ENCODE peak calls at places on chromosome X, in seven cellular contexts. C is fibroblast of lung; O is colonic mucosa; X is A549; W is naive thymus-derived CD4-positive, alpha-beta T cell; D is adrenal gland; I is IMR-90. M is an unnamed sample. For H3K4me1, the result is how much of the 10 kb centered on the place peaks cover.

GRCh38 chrX:131041652-131042051 is 16.5 kb upstream of the ARHGAP36 start:
- DNase-seq in C (no peak), O (no peak), X (no peak), W (no peak), D (no peak), I (no peak), M (no peak)

GRCh38 chrX:51395807-51396728 is 63.4 kb downstream of the NUDT10 start:
- DNase-seq in C (peak), O (no peak), X (no peak), W (peak), D (peak), I (no peak), M (peak)

GRCh38 chrX:69222103-69223090 is 57.1 kb upstream of the PJA1 start:
- DNase-seq in C (peak), O (peak), X (peak), W (peak), D (peak), I (peak), M (peak)

GRCh38 chrX:134736351-134736750 is 78.1 kb upstream of the PLAC1 start:
- DNase-seq in C (no peak), O (no peak), X (no peak), W (no peak), D (no peak), I (no peak), M (no peak)

GRCh38 chrX:134186362-134187121 is 50.4 kb upstream of the CCDC160 start:
- DNase-seq in C (no peak), O (no peak), X (no peak), W (peak), D (no peak), I (no peak), M (no peak)

GRCh38 chrX:118677318-118677717 is 50.1 kb upstream of the IL13RA1 start:
- DNase-seq in C (no peak), O (no peak), X (no peak), W (no peak), D (no peak), I (no peak), M (no peak)

GRCh38 chrX:41164469-41164868 is 79.2 kb downstream of the USP9X start:
- DNase-seq in C (no peak), O (peak), X (no peak), W (no peak), D (no peak), I (no peak), M (peak)

GRCh38 chrX:6184900-6185515 is 43.7 kb downstream of the NLGN4X start:
- DNase-seq in C (no peak), O (no peak), X (no peak), W (no peak), D (no peak), I (no peak), M (no peak)

GRCh38 chrX:134658002-134658401 is 269 bp downstream of the PLAC1 start:
- DNase-seq in C (no peak), O (no peak), X (no peak), W (no peak), D (no peak), I (peak), M (no peak)

GRCh38 chrX:73262991-73263390 is 48.3 kb upstream of the NAP1L2 start:
- DNase-seq in C (no peak), O (no peak), X (peak), W (no peak), D (no peak), I (no peak), M (no peak)

GRCh38 chrX:11908371-11908770 is 150.3 kb downstream of the MSL3 start:
- DNase-seq in C (peak), O (no peak), X (peak), W (no peak), D (no peak), I (no peak), M (no peak)

GRCh38 chrX:115892787-115893671 is 277.5 kb upstream of the AGTR2 start:
- DNase-seq in C (peak), O (peak), X (no peak), W (peak), D (peak), I (peak), M (peak)

GRCh38 chrX:39309018-39309620 is 507.9 kb downstream of the MID1IP1 start:
- DNase-seq in C (peak), O (no peak), X (no peak), W (peak), D (no peak), I (no peak), M (no peak)

GRCh38 chrX:22159071-22159470 is 113.6 kb upstream of the CBLL2 start:
- DNase-seq in C (peak), O (no peak), X (no peak), W (no peak), D (no peak), I (peak), M (no peak)

GRCh38 chrX:57329008-57329407 is 42.5 kb downstream of the FAAH2 start:
- DNase-seq in C (no peak), O (no peak), X (peak), W (no peak), D (no peak), I (no peak), M (no peak)

GRCh38 chrX:84153538-84153937 is 34.5 kb downstream of the RPS6KA6 start:
- DNase-seq in C (no peak), O (no peak), X (no peak), W (no peak), D (no peak), I (peak), M (no peak)

GRCh38 chrX:37905436-37906147 is 58.2 kb upstream of the DYNLT3 start:
- DNase-seq in C (peak), O (no peak), X (peak), W (no peak), D (peak), I (peak), M (peak)

GRCh38 chrX:15903186-15903681 is 48.6 kb upstream of the AP1S2 start:
- DNase-seq in C (no peak), O (no peak), X (no peak), W (no peak), D (no peak), I (no peak), M (no peak)

GRCh38 chrX:55738969-55739368 is 21.4 kb downstream of the RRAGB start:
- DNase-seq in C (no peak), O (no peak), X (no peak), W (no peak), D (no peak), I (no peak), M (no peak)

GRCh38 chrX:16785247-16786138 is 773 bp upstream of the TXLNG start:
- DNase-seq in C (no peak), O (peak), X (no peak), W (no peak), D (peak), I (no peak), M (peak)

GRCh38 chrX:104310657-104311056 is 55.9 kb upstream of the ESX1 start:
- DNase-seq in C (no peak), O (no peak), X (no peak), W (no peak), D (no peak), I (no peak), M (no peak)

GRCh38 chrX:16320765-16321355 is 153.6 kb downstream of the MAGEB17 start:
- DNase-seq in C (peak), O (no peak), X (no peak), W (no peak), D (no peak), I (peak), M (no peak)

GRCh38 chrX:105471597-105471996 is 251.1 kb upstream of the TEX13A start:
- DNase-seq in C (no peak), O (no peak), X (no peak), W (no peak), D (no peak), I (no peak), M (no peak)

GRCh38 chrX:119501511-119502148 is 33.4 kb downstream of the SLC25A5 start:
- DNase-seq in C (no peak), O (peak), X (no peak), W (no peak), D (no peak), I (no peak), M (no peak)

GRCh38 chrX:17537652-17538301 is 162.8 kb downstream of the NHS start:
- DNase-seq in C (no peak), O (peak), X (no peak), W (no peak), D (no peak), I (no peak), M (no peak)

DNA sequence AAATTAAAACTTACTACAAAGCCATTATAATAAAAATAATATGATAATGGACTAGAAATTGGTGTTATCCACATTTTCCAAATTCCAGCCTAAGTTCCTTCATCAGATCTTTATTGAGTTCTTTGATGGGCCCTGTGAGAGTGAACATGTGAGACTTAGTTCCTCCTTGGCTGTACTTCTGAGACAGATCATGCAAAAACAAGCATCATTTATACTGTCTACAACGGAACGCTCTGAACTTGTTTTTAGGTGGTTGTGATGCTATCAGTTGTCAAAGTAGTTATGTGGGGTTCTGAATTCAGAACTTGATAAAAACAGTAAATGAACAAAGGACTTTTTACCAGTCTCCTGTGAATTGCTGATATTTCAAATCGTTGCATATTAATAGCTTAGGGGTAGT is 48.9 kb downstream of the JADE3 start:
- DNase-seq in C (no peak), O (no peak), X (no peak), W (no peak), D (no peak), I (no peak), M (no peak)
- H3K4me1 ChIP-seq in C (under half), O (under half), X (under half), W (under half), D (under half), I (under half), M (under half)

DNA sequence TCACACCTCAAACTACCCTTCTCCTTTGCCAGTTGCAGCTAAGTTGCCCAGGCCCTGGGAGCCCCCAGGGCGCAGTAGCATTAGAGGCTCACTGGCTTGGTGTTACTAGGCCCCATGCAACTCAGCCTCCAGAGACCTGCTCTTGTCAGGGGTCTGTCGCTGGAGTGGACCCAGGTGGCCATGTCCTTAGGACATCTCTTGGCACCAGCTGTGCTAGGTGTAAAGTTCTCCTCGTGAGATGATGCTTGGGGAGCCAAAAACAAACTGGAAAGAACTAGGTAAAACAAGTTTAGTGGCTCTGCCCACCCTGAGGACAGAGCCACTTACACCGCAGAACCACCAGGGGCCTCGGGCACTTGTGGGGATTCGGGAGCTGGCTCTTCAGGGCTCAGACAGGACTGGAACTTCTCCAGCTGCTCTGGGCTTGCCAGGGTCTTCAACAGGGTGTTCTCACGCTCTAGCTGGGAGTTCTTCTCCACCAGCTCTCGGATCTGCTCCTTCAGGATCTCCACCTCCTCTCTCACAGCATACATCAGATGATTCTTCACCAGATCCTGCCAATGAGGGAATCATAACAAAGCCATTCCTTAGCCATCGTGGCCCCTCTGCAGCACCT is 61.3 kb downstream of the TSC22D3 start:
- DNase-seq in C (peak), O (no peak), X (no peak), W (no peak), D (peak), I (no peak), M (no peak)
- H3K4me1 ChIP-seq in C (under half), O (under half), X (half or more), W (half or more), D (under half), I (under half), M (half or more)

DNA sequence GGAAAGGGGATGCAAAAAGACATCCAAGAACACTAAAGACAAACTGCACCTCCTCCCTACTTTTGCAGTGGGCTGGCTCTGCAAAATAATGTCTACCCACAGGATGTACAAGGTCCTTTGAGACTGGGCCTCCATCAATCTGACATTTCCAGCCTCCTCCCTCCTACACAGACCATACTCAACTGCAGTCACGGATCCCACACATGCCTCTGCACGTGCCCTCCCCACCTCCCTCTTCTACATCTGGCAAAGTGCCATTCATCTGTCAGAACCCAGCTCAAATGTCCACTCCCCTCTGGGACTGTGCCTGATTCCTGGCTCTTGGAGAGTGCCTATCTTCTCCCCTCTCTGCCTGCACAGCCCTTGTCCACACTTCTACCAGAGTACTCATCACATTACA is 50.3 kb downstream of the CHRDL1 start:
- DNase-seq in C (no peak), O (no peak), X (no peak), W (no peak), D (no peak), I (no peak), M (no peak)
- H3K4me1 ChIP-seq in C (under half), O (under half), X (under half), W (under half), D (under half), I (under half), M (under half)

DNA sequence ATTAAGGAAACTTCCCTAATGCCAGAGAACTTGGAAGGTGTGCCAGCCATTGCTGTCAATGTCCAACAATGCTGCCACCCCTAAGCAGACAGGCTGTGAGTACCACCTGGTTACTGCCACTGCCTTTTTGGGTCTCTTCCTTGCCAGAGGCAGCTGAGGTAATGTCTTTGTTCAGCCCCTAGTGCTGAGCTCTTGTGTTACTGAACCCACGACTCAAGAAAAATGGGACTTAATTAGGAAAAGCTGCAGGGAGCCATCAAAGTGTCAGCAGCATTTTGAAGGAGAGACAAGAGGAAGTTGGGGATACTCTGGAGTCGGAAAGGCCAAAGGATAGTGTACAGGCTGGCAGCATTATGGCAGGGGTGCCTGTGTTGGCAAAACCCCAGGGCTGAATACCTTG is 283.7 kb downstream of the AFF2 start:
- DNase-seq in C (no peak), O (no peak), X (no peak), W (no peak), D (no peak), I (no peak), M (no peak)
- H3K4me1 ChIP-seq in C (under half), O (under half), X (under half), W (under half), D (under half), I (under half), M (under half)

GRCh38 chrX:71105638-71106037 is 902 bp downstream of the CXorf65 start:
- DNase-seq in C (no peak), O (no peak), X (no peak), W (no peak), D (no peak), I (no peak), M (no peak)
- H3K4me1 ChIP-seq in C (under half), O (under half), X (under half), W (half or more), D (under half), I (under half), M (under half)

GRCh38 chrX:45070116-45071007 is 130.3 kb downstream of the DIPK2B start:
- DNase-seq in C (peak), O (peak), X (peak), W (peak), D (no peak), I (peak), M (no peak)

GRCh38 chrX:45063319-45064095 is 137.2 kb downstream of the DIPK2B start:
- DNase-seq in C (no peak), O (peak), X (no peak), W (no peak), D (no peak), I (peak), M (no peak)

DNA sequence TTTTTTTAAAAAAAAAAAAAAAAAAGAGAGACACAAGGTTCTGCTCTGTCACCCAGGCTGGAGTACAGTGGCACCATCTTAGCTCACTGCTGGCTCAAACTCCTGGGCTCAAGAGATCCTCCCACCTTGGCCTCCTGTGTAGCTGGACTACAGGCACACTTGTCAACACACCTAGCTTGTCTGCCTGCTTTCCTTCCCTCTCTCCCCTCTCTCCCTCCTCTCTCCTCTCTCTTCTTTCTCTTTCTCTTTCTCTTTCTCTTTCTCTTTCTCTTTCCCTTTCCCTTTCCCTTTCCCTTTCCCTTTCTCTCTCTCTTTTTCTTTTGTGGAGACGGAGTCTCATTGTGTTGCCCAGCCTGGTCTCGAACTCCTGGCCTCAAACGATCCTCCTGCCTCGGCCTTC is 132.1 kb downstream of the DIPK2B start:
- DNase-seq in C (no peak), O (no peak), X (no peak), W (peak), D (no peak), I (no peak), M (no peak)
- H3K4me1 ChIP-seq in C (under half), O (under half), X (under half), W (under half), D (under half), I (under half), M (under half)

GRCh38 chrX:129786210-129786651 is 6.5 kb downstream of the SASH3 start:
- DNase-seq in C (no peak), O (no peak), X (no peak), W (no peak), D (no peak), I (no peak), M (no peak)
- H3K4me1 ChIP-seq in C (under half), O (under half), X (under half), W (under half), D (under half), I (under half), M (under half)